ENCODE peak calls at places on chromosome 13, in eight cellular contexts. U, O, Q, P, T, D, N and W are unnamed samples.

GRCh38 chr13:71285700-71286099 is 581.3 kb downstream of the DACH1 start:
- DNase-seq in U (no peak), O (no peak), Q (no peak), P (no peak), T (no peak), D (no peak), N (peak), W (no peak)

GRCh38 chr13:98509271-98510155 is 67.4 kb downstream of the STK24 start:
- DNase-seq in U (peak), O (no peak), Q (peak), P (no peak), T (peak), D (no peak), N (peak), W (peak)

GRCh38 chr13:73092831-73093230 is 34.0 kb downstream of the KLF5 start:
- DNase-seq in U (no peak), O (no peak), Q (peak), P (no peak), T (no peak), D (no peak), N (no peak), W (no peak)

GRCh38 chr13:58495668-58496067 is 864.1 kb downstream of the PCDH17 start:
- DNase-seq in U (no peak), O (no peak), Q (no peak), P (no peak), T (no peak), D (no peak), N (no peak), W (no peak)

GRCh38 chr13:98171806-98172569 is 5.1 kb downstream of the RNF113B start:
- DNase-seq in U (peak), O (peak), Q (no peak), P (no peak), T (no peak), D (no peak), N (no peak), W (no peak)

GRCh38 chr13:49371943-49372636 is 71.8 kb downstream of the CAB39L start:
- DNase-seq in U (no peak), O (no peak), Q (no peak), P (no peak), T (no peak), D (no peak), N (no peak), W (no peak)

GRCh38 chr13:25067054-25067453 is 28.9 kb upstream of the PABPC3 start:
- DNase-seq in U (no peak), O (no peak), Q (no peak), P (peak), T (no peak), D (no peak), N (no peak), W (no peak)

GRCh38 chr13:95002968-95003813 is 290.8 kb upstream of the SOX21 start:
- DNase-seq in U (no peak), O (peak), Q (no peak), P (peak), T (peak), D (no peak), N (no peak), W (no peak)

GRCh38 chr13:37409756-37410155 is 188.8 kb downstream of the POSTN start:
- DNase-seq in U (no peak), O (no peak), Q (no peak), P (no peak), T (no peak), D (no peak), N (peak), W (no peak)

GRCh38 chr13:96781141-96781540 is 213.1 kb downstream of the OXGR1 start:
- DNase-seq in U (no peak), O (no peak), Q (no peak), P (no peak), T (no peak), D (no peak), N (peak), W (no peak)

GRCh38 chr13:28179974-28180373 is 41.6 kb downstream of the PAN3 start:
- DNase-seq in U (no peak), O (no peak), Q (no peak), P (no peak), T (no peak), D (no peak), N (no peak), W (no peak)

GRCh38 chr13:64675256-64675892 is 2554.8 kb downstream of the PCDH9 start:
- DNase-seq in U (no peak), O (no peak), Q (peak), P (no peak), T (peak), D (no peak), N (peak), W (no peak)

GRCh38 chr13:95704510-95704909 is 27.6 kb downstream of the DNAJC3 start:
- DNase-seq in U (no peak), O (peak), Q (no peak), P (no peak), T (no peak), D (no peak), N (peak), W (no peak)

GRCh38 chr13:76879211-76879875 is 6.9 kb downstream of the KCTD12 start:
- DNase-seq in U (peak), O (peak), Q (no peak), P (no peak), T (peak), D (no peak), N (peak), W (peak)

GRCh38 chr13:109706015-109706715 is 80.2 kb downstream of the IRS2 start:
- DNase-seq in U (no peak), O (no peak), Q (no peak), P (no peak), T (no peak), D (no peak), N (no peak), W (no peak)
- TF ChIP-seq CTCF in U (no peak), O (no peak), Q (no peak), P (no peak), T (no peak), D (no peak), N (no peak), W (no peak)

DNA sequence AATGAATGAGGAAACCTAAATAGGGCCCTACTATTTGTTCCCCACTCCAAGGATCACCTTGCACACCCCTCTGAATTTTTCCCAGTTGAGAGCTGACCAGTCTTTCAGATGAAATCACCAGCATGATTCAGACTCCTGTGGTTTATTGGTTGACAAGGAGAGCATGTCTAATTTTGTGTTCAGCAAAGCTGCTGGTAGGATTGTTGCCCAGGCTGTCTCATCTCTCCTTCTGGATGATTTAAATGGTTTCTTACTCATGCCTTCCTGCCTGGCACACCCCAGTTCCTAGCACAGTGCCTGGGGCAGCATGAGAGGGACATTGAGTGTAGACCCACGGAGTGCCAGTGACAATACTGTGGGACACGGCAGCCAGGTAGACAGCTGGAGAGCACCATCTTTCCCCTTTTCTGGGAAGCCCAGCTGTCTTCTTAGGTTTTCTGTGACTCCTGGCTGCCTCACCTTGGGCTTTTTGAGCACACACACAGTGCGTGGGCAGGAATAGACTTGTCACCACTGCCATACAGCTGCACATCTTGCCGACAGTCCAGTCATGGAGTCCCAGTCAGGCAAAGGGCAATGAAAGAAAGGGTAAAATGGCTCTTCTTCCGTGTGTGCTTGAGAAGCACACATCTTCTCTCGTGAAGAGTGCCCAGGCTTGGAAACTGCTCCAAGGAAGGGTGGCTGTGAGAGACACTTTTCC is 12.3 kb downstream of the FGF9 start:
- DNase-seq in U (no peak), O (no peak), Q (peak), P (no peak), T (no peak), D (no peak), N (peak), W (no peak)
- TF ChIP-seq CTCF in U (no peak), O (no peak), Q (no peak), P (no peak), T (no peak), D (no peak), N (no peak), W (no peak)

GRCh38 chr13:45817833-45818232 is 33.7 kb downstream of the SIAH3 start:
- DNase-seq in U (no peak), O (no peak), Q (no peak), P (no peak), T (no peak), D (no peak), N (peak), W (no peak)
- TF ChIP-seq CTCF in U (no peak), O (no peak), Q (peak), P (no peak), T (no peak), D (no peak), N (peak), W (no peak)

DNA sequence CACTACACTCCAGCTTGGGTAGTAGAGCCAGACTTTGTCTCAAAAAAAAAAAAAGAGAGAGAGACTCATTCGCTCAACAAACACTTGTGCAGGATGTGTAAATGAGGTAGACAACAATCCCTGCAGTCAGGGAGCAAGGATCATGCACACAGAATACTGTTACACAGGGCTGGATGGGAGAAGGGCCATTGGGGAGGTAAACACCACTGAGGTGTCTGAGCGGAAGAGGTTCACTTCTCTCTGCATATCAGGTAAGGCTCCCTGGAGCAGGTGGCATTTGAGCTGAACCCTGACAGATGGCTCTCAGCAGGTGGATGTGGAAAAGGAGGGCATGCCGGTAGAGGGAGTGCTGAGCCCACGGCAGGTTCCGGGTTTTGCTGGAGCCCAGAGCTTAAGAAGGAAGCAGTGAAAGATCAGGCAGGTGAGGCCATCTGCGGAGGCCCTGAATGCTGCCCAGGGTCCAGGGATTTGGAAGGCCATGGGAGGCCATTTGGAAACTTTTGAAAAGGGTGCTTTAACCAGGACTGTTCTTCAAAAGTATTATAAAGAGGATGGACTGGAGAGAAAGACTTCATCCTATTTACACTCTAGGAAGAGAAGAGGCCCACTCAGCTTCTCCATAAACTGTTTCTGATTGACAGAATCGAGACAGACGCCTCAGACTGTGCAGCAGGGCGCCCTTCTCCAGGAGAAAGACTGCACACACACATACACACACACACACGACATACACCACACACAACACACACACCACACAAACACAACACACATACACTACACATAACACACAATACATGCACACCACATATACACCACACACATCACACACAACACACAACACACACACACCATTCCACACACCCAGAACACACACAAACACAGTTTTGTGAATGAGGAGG is 199.4 kb downstream of the USP12 start:
- DNase-seq in U (no peak), O (no peak), Q (no peak), P (peak), T (peak), D (no peak), N (peak), W (no peak)
- TF ChIP-seq CTCF in U (no peak), O (peak), Q (peak), P (peak), T (peak), D (peak), N (peak), W (peak)

DNA sequence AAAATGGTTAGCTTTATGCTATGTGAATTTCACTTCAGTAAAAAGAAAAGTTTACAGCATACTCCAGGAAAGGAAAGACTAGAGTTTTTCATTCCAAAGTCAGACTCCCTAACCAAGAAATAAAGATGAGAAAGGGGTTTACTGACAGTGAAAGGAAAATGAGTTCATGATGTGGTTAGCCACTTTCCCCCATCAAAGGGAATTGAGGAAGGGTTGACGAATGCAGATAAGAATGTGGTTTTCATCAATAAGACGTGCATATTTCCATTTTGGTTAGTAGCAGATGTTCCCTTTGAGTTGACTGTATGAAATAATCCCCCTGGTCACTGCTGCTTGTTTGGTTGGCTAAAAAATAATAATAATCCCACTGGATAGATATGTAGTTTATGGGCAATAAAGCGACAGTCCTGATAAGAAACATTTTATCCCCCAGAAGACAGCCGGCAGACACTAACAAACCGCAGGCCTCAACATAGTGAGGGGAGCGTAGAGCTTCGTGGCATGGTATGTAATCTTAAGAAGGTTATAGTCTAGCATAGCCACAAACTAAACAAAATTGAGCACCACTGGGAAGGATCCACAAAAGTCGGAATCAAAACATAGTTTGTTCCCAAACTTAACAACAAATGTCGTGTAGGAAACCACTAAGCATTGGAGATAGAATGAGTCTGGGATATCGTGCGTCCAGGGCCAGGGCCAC is 114.8 kb downstream of the COL4A2 start:
- DNase-seq in U (no peak), O (no peak), Q (peak), P (no peak), T (no peak), D (no peak), N (no peak), W (no peak)
- TF ChIP-seq CTCF in U (no peak), O (no peak), Q (no peak), P (no peak), T (no peak), D (no peak), N (no peak), W (no peak)

GRCh38 chr13:51923983-51924539 is 62.3 kb downstream of the CCDC70 start:
- DNase-seq in U (no peak), O (peak), Q (no peak), P (peak), T (no peak), D (no peak), N (no peak), W (no peak)
- TF ChIP-seq CTCF in U (no peak), O (peak), Q (peak), P (peak), T (no peak), D (peak), N (peak), W (no peak)